ENCODE peak calls at places on chromosomes 1 and 21, in four cellular contexts. L, O, F and U are unnamed samples.

GRCh38 chr1:200874694-200875093 is 1.9 kb downstream of the GPR25 start:
- DNase-seq in L (no peak), O (no peak), F (no peak), U (no peak)

GRCh38 chr1:7223334-7224080 is 438.3 kb downstream of the CAMTA1 start:
- DNase-seq in L (no peak), O (peak), F (peak), U (no peak)

GRCh38 chr1:248858096-248858890 is 592 bp downstream of the ZNF692 start:
- DNase-seq in L (peak), O (peak), F (peak), U (peak)

GRCh38 chr1:178133291-178133989 is 39.5 kb downstream of the RASAL2 start:
- DNase-seq in L (no peak), O (no peak), F (no peak), U (no peak)

GRCh38 chr1:43666608-43667007 is 16.7 kb downstream of the KDM4A start:
- DNase-seq in L (no peak), O (no peak), F (no peak), U (no peak)

GRCh38 chr1:178060789-178061556 is 32.9 kb upstream of the RASAL2 start:
- DNase-seq in L (no peak), O (peak), F (peak), U (no peak)

GRCh38 chr1:20847619-20848080 is 60.5 kb upstream of the HP1BP3 start:
- DNase-seq in L (no peak), O (no peak), F (peak), U (no peak)

GRCh38 chr1:149879556-149879955 is 19.8 kb upstream of the BOLA1 start:
- DNase-seq in L (no peak), O (no peak), F (no peak), U (no peak)

GRCh38 chr1:1245840-1246205 is 699 bp downstream of the C1QTNF12 start:
- DNase-seq in L (no peak), O (no peak), F (no peak), U (no peak)

GRCh38 chr1:47761974-47762373 is 235.2 kb downstream of the TRABD2B start:
- DNase-seq in L (no peak), O (no peak), F (no peak), U (no peak)

GRCh38 chr1:7299994-7300393 is 471.1 kb upstream of the VAMP3 start:
- DNase-seq in L (no peak), O (peak), F (peak), U (no peak)

GRCh38 chr1:228735871-228736586 is 750 bp downstream of the RHOU start:
- DNase-seq in L (peak), O (no peak), F (peak), U (peak)

GRCh38 chr1:29331731-29332130 is 95.4 kb downstream of the PTPRU start:
- DNase-seq in L (no peak), O (no peak), F (no peak), U (no peak)

GRCh38 chr1:29333008-29333407 is 96.7 kb downstream of the PTPRU start:
- DNase-seq in L (no peak), O (no peak), F (no peak), U (no peak)

GRCh38 chr1:29331309-29331708 is 95.0 kb downstream of the PTPRU start:
- DNase-seq in L (no peak), O (no peak), F (no peak), U (no peak)

GRCh38 chr1:29330856-29331255 is 94.5 kb downstream of the PTPRU start:
- DNase-seq in L (no peak), O (no peak), F (no peak), U (no peak)

DNA sequence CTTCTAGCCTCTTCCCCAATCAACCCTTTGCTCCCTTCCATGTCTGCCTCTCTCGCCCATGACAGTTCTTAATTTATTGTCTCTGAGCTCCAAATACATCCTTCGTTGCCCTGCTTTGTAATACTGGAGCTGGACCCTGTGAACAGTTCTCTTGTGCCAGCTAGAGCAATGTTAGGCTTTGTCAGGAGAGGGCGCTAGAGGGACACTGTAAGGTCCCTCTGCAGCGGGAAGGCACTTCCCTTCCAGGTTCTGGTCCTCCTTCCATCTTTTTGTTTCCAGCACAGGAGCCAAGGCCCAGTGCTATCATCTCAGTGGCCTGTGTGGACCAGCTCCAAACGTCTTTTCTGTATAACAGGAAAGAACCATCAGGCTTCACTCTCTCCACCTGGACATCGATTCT is 95.9 kb downstream of the PTPRU start:
- DNase-seq in L (no peak), O (no peak), F (peak), U (no peak)
- TF ChIP-seq CTCF in L (no peak), O (peak), F (peak), U (no peak)

GRCh38 chr1:217889401-217889800 is 258.3 kb downstream of the SPATA17 start:
- DNase-seq in L (no peak), O (no peak), F (no peak), U (no peak)
- TF ChIP-seq CTCF in L (no peak), O (peak), F (peak), U (no peak)

DNA sequence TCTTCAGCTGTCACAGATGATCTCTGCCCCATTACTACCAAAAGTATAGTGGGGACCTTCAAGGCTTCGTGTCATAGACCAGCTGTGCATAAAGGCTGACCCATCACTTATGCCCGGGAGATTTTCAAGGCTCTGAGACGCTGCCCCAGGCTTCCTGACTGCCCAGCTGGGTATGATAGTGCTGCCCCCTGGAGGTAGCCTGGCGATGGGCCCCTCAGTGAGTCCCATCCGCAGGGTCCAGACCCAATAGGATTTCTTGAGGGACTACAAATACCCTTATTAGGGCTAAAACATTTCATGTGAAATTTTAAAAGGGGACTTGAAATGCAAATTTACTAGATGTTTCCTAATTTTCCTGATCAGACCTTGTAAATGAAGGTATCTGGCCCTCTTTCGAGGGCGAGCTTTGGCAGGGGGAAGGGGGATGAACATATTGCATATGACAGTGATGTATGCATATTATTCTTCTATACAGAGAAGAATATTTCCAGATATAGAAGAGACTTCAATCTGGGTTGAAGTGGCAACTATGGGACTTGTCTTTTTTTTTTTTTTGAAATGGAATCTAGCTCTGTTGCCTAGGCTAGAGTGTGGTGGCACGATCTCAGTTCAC is 11.7 kb upstream of the FCMR start:
- DNase-seq in L (peak), O (no peak), F (peak), U (peak)
- TF ChIP-seq CTCF in L (peak), O (peak), F (peak), U (peak)

GRCh38 chr1:34851431-34852105 is 8.0 kb downstream of the SMIM12 start:
- DNase-seq in L (no peak), O (peak), F (peak), U (no peak)
- TF ChIP-seq CTCF in L (no peak), O (no peak), F (no peak), U (no peak)

DNA sequence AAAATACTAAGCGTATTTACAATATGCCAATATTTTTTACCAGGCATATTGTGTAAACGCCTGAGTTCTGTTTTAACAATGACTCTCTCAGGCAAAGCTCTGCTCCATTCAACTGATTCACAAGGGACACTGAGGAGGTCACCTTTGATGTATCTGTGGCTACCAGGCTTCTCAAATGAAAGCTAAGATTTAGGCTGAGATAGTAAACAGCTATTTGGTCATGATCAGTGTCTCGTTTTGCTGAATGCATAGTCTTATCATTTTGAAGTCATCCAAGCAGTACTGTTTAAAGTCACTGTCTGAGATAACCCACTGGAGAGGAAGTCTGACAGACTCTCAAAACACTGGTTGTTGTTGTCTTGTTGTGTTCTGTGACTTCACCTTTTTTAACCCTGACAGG is 13.7 kb upstream of the PLPPR5 start:
- DNase-seq in L (no peak), O (no peak), F (no peak), U (no peak)
- TF ChIP-seq CTCF in L (no peak), O (no peak), F (no peak), U (no peak)

GRCh38 chr21:44800971-44801467 is 601 bp downstream of the UBE2G2 start:
- DNase-seq in L (no peak), O (no peak), F (peak), U (no peak)

GRCh38 chr21:44803651-44804050 is 2.0 kb upstream of the UBE2G2 start:
- DNase-seq in L (no peak), O (no peak), F (no peak), U (no peak)

GRCh38 chr21:44801468-44802395 is at the start of gene UBE2G2:
- DNase-seq in L (peak), O (peak), F (peak), U (peak)

GRCh38 chr21:44804762-44805161 is 3.1 kb upstream of the UBE2G2 start:
- DNase-seq in L (no peak), O (no peak), F (no peak), U (no peak)

DNA sequence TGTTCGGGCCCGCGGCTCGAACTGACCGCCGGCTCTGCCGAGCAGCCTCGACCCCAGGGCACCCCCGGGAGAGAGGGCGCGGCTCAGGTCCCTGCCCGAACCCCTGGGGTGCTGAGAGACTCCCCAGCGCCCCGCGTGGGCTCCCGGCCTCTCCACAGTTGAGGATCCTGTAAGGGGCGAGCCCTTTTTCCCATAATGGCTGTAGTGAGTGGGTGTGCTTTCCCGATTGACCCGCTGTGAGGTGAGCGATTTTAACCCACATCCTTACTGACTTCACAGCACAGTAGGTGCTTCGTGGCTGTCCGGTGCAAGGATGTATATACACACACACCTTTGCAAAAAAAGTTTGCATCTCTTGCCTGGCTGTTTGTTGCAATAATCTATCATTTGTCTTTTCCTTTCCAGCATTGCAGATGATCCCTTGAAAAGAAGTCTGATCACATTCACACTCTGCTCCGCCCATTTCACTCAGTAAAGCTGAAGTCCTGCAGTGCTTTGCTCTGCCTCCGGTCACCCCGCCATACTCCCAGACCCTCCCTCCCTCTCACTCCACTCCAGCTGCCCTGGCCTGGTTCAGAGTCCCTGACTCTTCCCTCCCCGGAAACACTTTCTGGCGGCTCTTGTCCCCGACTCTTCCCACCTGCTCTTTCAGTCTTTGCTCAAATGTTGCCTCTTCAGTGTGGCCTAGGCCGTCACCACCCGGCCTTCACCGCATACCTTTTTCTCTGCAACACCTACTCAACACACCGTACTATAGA is 955 bp upstream of the UBE2G2 start:
- DNase-seq in L (no peak), O (no peak), F (no peak), U (no peak)
- TF ChIP-seq CTCF in L (no peak), O (no peak), F (no peak), U (no peak)